ENCODE peak calls at places on chromosomes 12 and 14, in nine cellular contexts. U is foreskin fibroblast; T is nucleus accumbens; K is astrocyte of the spinal cord; A is CD4-positive, CD25-positive, alpha-beta regulatory T cell; V is ELR; F is fibroblast of lung; M is HEK293T; I is B cell. C is an unnamed sample.
A peak's percentile ranks its signal among the peaks of the same experiment; 100 is the strongest.

GRCh38 chr12:51890135-51890464 is 2.2 kb downstream of the ANKRD33 start:
- DNase-seq in U (no peak), T (no peak), K (no peak), A (no peak), V (no peak), F (no peak), M (no peak), I (no peak), C (no peak)

GRCh38 chr12:65656904-65657351 is 167.4 kb upstream of the HMGA2 start:
- DNase-seq in U (peak; percentile 98), T (no peak), K (peak; percentile 99), A (no peak), V (peak; percentile 100), F (peak; percentile 94), M (no peak), I (no peak), C (peak; percentile 53)

GRCh38 chr12:54882074-54882473 is 27.8 kb downstream of the MUCL1 start:
- DNase-seq in U (no peak), T (no peak), K (no peak), A (no peak), V (no peak), F (no peak), M (no peak), I (no peak), C (no peak)

GRCh38 chr12:19183121-19183838 is 53.7 kb downstream of the PLEKHA5 start:
- DNase-seq in U (peak; percentile 63), T (no peak), K (peak; percentile 33), A (no peak), V (peak; percentile 45), F (peak; percentile 55), M (no peak), I (no peak), C (no peak)

GRCh38 chr14:93135399-93135798 is 19.7 kb upstream of the ITPK1 start:
- DNase-seq in U (no peak), T (no peak), K (no peak), A (no peak), V (no peak), F (no peak), M (no peak), I (no peak), C (no peak)

GRCh38 chr14:89422181-89422951 is 5.3 kb upstream of the FOXN3 start:
- DNase-seq in U (peak; percentile 39), T (no peak), K (no peak), A (no peak), V (no peak), F (peak; percentile 66), M (no peak), I (no peak), C (no peak)

GRCh38 chr12:3964404-3964803 is 91.2 kb upstream of the PARP11 start:
- DNase-seq in U (peak; percentile 7), T (no peak), K (no peak), A (no peak), V (peak; percentile 26), F (no peak), M (peak; percentile 21), I (no peak), C (no peak)

GRCh38 chr14:37655418-37655817 is 60.0 kb downstream of the TTC6 start:
- DNase-seq in U (peak; percentile 28), T (no peak), K (peak; percentile 43), A (no peak), V (peak; percentile 34), F (peak; percentile 29), M (no peak), I (no peak), C (peak; percentile 31)

GRCh38 chr14:76135722-76136121 is 16.0 kb upstream of the GPATCH2L start:
- DNase-seq in U (no peak), T (no peak), K (no peak), A (no peak), V (no peak), F (no peak), M (no peak), I (no peak), C (no peak)

GRCh38 chr12:133204264-133204603 is 22.9 kb downstream of the ZNF268 start:
- DNase-seq in U (no peak), T (no peak), K (no peak), A (no peak), V (peak; percentile 13), F (no peak), M (no peak), I (no peak), C (no peak)

GRCh38 chr12:115849262-115849943 is 428.1 kb downstream of the MED13L start:
- DNase-seq in U (no peak), T (no peak), K (no peak), A (no peak), V (no peak), F (no peak), M (no peak), I (no peak), C (no peak)

GRCh38 chr14:43983721-43984120 is 523.4 kb downstream of the FSCB start:
- DNase-seq in U (no peak), T (no peak), K (no peak), A (no peak), V (no peak), F (no peak), M (no peak), I (no peak), C (no peak)

GRCh38 chr14:78164226-78164853 is 5.8 kb upstream of the NRXN3 start:
- DNase-seq in U (no peak), T (no peak), K (no peak), A (no peak), V (peak; percentile 11), F (no peak), M (peak; percentile 53), I (no peak), C (peak; percentile 19)

GRCh38 chr12:2640709-2641108 is 154.1 kb upstream of the FKBP4 start:
- DNase-seq in U (peak; percentile 98), T (no peak), K (peak; percentile 94), A (no peak), V (peak; percentile 97), F (peak; percentile 93), M (no peak), I (no peak), C (peak; percentile 58)

GRCh38 chr14:63204407-63205280 is at the start of gene RHOJ:
- DNase-seq in U (peak; percentile 54), T (no peak), K (peak; percentile 39), A (no peak), V (peak; percentile 14), F (peak; percentile 47), M (no peak), I (no peak), C (no peak)

GRCh38 chr14:64638625-64639024 is 65.6 kb upstream of the PLEKHG3 start:
- DNase-seq in U (no peak), T (no peak), K (no peak), A (no peak), V (no peak), F (no peak), M (no peak), I (no peak), C (no peak)

GRCh38 chr14:56331815-56332214 is 213.6 kb downstream of the PELI2 start:
- DNase-seq in U (peak; percentile 72), T (no peak), K (no peak), A (no peak), V (no peak), F (peak; percentile 65), M (no peak), I (no peak), C (no peak)

GRCh38 chr12:113802966-113803828 is 162.9 kb downstream of the RBM19 start:
- DNase-seq in U (no peak), T (no peak), K (no peak), A (no peak), V (no peak), F (no peak), M (no peak), I (no peak), C (no peak)

GRCh38 chr14:38616959-38617358 is 361.1 kb upstream of the CLEC14A start:
- DNase-seq in U (peak; percentile 36), T (no peak), K (no peak), A (no peak), V (peak; percentile 12), F (no peak), M (no peak), I (no peak), C (no peak)

GRCh38 chr14:96792003-96792402 is 5.2 kb upstream of the VRK1 start:
- DNase-seq in U (no peak), T (no peak), K (no peak), A (no peak), V (peak; percentile 7), F (no peak), M (no peak), I (no peak), C (no peak)

GRCh38 chr12:82862069-82862841 is 175.5 kb downstream of the TMTC2 start:
- DNase-seq in U (peak; percentile 58), T (no peak), K (peak; percentile 43), A (no peak), V (no peak), F (no peak), M (peak; percentile 52), I (no peak), C (no peak)

GRCh38 chr14:92421756-92422155 is 91.8 kb upstream of the RIN3 start:
- DNase-seq in U (no peak), T (no peak), K (peak; percentile 69), A (no peak), V (no peak), F (peak; percentile 40), M (no peak), I (no peak), C (no peak)

GRCh38 chr12:93767524-93767863 is 90.3 kb downstream of the CRADD start:
- DNase-seq in U (no peak), T (no peak), K (no peak), A (no peak), V (peak; percentile 44), F (no peak), M (no peak), I (no peak), C (no peak)

GRCh38 chr12:103821773-103822172 is 19.3 kb downstream of the NT5DC3 start:
- DNase-seq in U (peak; percentile 54), T (no peak), K (peak; percentile 35), A (no peak), V (peak; percentile 51), F (no peak), M (no peak), I (no peak), C (no peak)

GRCh38 chr12:56197921-56198635 is 8.8 kb upstream of the SMARCC2 start:
- DNase-seq in U (no peak), T (no peak), K (no peak), A (no peak), V (no peak), F (no peak), M (no peak), I (no peak), C (no peak)

GRCh38 chr12:63857771-63858670 is 13.5 kb downstream of the SRGAP1 start:
- DNase-seq in U (no peak), T (no peak), K (peak; percentile 68), A (no peak), V (no peak), F (peak; percentile 50), M (no peak), I (no peak), C (no peak)

GRCh38 chr12:124507188-124508109 is 60.0 kb downstream of the NCOR2 start:
- DNase-seq in U (peak; percentile 84), T (no peak), K (peak; percentile 75), A (no peak), V (no peak), F (peak; percentile 65), M (no peak), I (no peak), C (no peak)

GRCh38 chr12:107402041-107403022 is 283.3 kb upstream of the PWP1 start:
- DNase-seq in U (peak; percentile 75), T (no peak), K (peak; percentile 74), A (peak; percentile 21), V (peak; percentile 82), F (peak; percentile 56), M (peak; percentile 62), I (no peak), C (peak; percentile 56)

GRCh38 chr12:12686925-12687324 is 9.1 kb downstream of the GPR19 start:
- DNase-seq in U (peak; percentile 52), T (no peak), K (no peak), A (no peak), V (peak; percentile 26), F (no peak), M (no peak), I (no peak), C (no peak)

GRCh38 chr14:28097585-28097984 is 669.0 kb upstream of the FOXG1 start:
- DNase-seq in U (no peak), T (no peak), K (no peak), A (no peak), V (no peak), F (no peak), M (no peak), I (no peak), C (no peak)

GRCh38 chr12:109752117-109753053 is 38.8 kb downstream of the FAM222A start:
- DNase-seq in U (no peak), T (no peak), K (no peak), A (no peak), V (no peak), F (no peak), M (no peak), I (no peak), C (no peak)

C was measured in NCI-H460.